ENCODE peak calls at places on chromosomes 7 and 10, in nine cellular contexts. M, G, H, Y, B, A, U, V and W are unnamed samples.

GRCh38 chr10:117137031-117137910 is 799 bp downstream of the VAX1 start:
- DNase-seq in M (no peak), G (no peak), H (peak), Y (peak), B (peak), A (peak), U (peak), V (no peak), W (peak)

GRCh38 chr7:152403726-152404125 is 32.1 kb downstream of the KMT2C start:
- DNase-seq in M (no peak), G (no peak), H (no peak), Y (no peak), B (no peak), A (peak), U (no peak), V (no peak), W (no peak)

GRCh38 chr10:77901743-77902142 is 24.8 kb downstream of the DLG5 start:
- DNase-seq in M (no peak), G (no peak), H (no peak), Y (no peak), B (no peak), A (no peak), U (no peak), V (no peak), W (no peak)

GRCh38 chr10:72107325-72108003 is 19.1 kb upstream of the SPOCK2 start:
- DNase-seq in M (no peak), G (no peak), H (no peak), Y (peak), B (peak), A (no peak), U (no peak), V (no peak), W (peak)

GRCh38 chr10:1432161-1432560 is 305.2 kb downstream of the ADARB2 start:
- DNase-seq in M (no peak), G (no peak), H (no peak), Y (no peak), B (no peak), A (no peak), U (no peak), V (no peak), W (peak)

GRCh38 chr7:26151650-26151952 is 397 bp upstream of the NFE2L3 start:
- DNase-seq in M (no peak), G (no peak), H (no peak), Y (no peak), B (no peak), A (no peak), U (no peak), V (no peak), W (no peak)

GRCh38 chr7:156523447-156524048 is 117.0 kb upstream of the RNF32 start:
- DNase-seq in M (no peak), G (no peak), H (no peak), Y (no peak), B (no peak), A (no peak), U (no peak), V (no peak), W (no peak)

GRCh38 chr10:132110091-132110490 is 44.3 kb downstream of the JAKMIP3 start:
- DNase-seq in M (peak), G (no peak), H (no peak), Y (no peak), B (no peak), A (no peak), U (no peak), V (peak), W (no peak)

GRCh38 chr10:100730739-100731602 is 14.4 kb upstream of the PAX2 start:
- DNase-seq in M (peak), G (peak), H (peak), Y (peak), B (no peak), A (no peak), U (no peak), V (no peak), W (peak)

GRCh38 chr10:50846753-50847152 is 38.7 kb downstream of the A1CF start:
- DNase-seq in M (no peak), G (no peak), H (peak), Y (no peak), B (peak), A (no peak), U (no peak), V (no peak), W (no peak)

GRCh38 chr10:74862625-74863024 is 36.2 kb downstream of the KAT6B start:
- DNase-seq in M (no peak), G (no peak), H (no peak), Y (no peak), B (no peak), A (no peak), U (no peak), V (no peak), W (no peak)

GRCh38 chr10:30702860-30703259 is 73.3 kb upstream of the LYZL2 start:
- DNase-seq in M (no peak), G (no peak), H (no peak), Y (no peak), B (no peak), A (no peak), U (no peak), V (no peak), W (no peak)

GRCh38 chr7:30524545-30524944 is 19.9 kb upstream of the GGCT start:
- DNase-seq in M (no peak), G (no peak), H (no peak), Y (no peak), B (no peak), A (no peak), U (no peak), V (no peak), W (peak)

GRCh38 chr7:135718219-135718618 is 9.8 kb downstream of the SLC13A4 start:
- DNase-seq in M (no peak), G (no peak), H (no peak), Y (no peak), B (no peak), A (no peak), U (no peak), V (no peak), W (no peak)

GRCh38 chr7:26369519-26370385 is 78.1 kb downstream of the SNX10 start:
- DNase-seq in M (no peak), G (no peak), H (peak), Y (peak), B (peak), A (peak), U (no peak), V (no peak), W (peak)

GRCh38 chr7:21355406-21355874 is 72.4 kb upstream of the SP4 start:
- DNase-seq in M (no peak), G (peak), H (no peak), Y (no peak), B (no peak), A (no peak), U (no peak), V (no peak), W (peak)

GRCh38 chr7:143931739-143932138 is 3.3 kb upstream of the OR2F2 start:
- DNase-seq in M (no peak), G (no peak), H (no peak), Y (no peak), B (no peak), A (no peak), U (no peak), V (no peak), W (no peak)

GRCh38 chr10:6621536-6621935 is 41.5 kb upstream of the PRKCQ start:
- DNase-seq in M (no peak), G (no peak), H (no peak), Y (no peak), B (peak), A (no peak), U (no peak), V (no peak), W (no peak)

GRCh38 chr7:155804897-155805825 is 7.1 kb downstream of the SHH start:
- DNase-seq in M (peak), G (no peak), H (peak), Y (peak), B (peak), A (peak), U (peak), V (no peak), W (no peak)

GRCh38 chr7:5417106-5418071 is 6.2 kb downstream of the TNRC18 start:
- DNase-seq in M (peak), G (no peak), H (peak), Y (no peak), B (no peak), A (no peak), U (no peak), V (no peak), W (no peak)

GRCh38 chr7:155874010-155874409 is 61.7 kb upstream of the SHH start:
- DNase-seq in M (no peak), G (no peak), H (no peak), Y (no peak), B (no peak), A (no peak), U (no peak), V (no peak), W (no peak)

GRCh38 chr10:48257407-48257961 is 17.0 kb downstream of the FRMPD2 start:
- DNase-seq in M (no peak), G (no peak), H (no peak), Y (no peak), B (no peak), A (no peak), U (no peak), V (no peak), W (no peak)

GRCh38 chr10:104479906-104480579 is 126.4 kb downstream of the CFAP58 start:
- DNase-seq in M (no peak), G (no peak), H (no peak), Y (no peak), B (no peak), A (no peak), U (no peak), V (no peak), W (no peak)

GRCh38 chr10:68501691-68502090 is 25.6 kb downstream of the SLC25A16 start:
- DNase-seq in M (no peak), G (no peak), H (no peak), Y (no peak), B (no peak), A (no peak), U (no peak), V (no peak), W (no peak)

GRCh38 chr7:12729112-12729511 is 41.7 kb downstream of the ARL4A start:
- DNase-seq in M (peak), G (no peak), H (peak), Y (no peak), B (peak), A (peak), U (no peak), V (peak), W (peak)

GRCh38 chr7:73988197-73988596 is 39.8 kb upstream of the ELN start:
- DNase-seq in M (no peak), G (no peak), H (no peak), Y (no peak), B (no peak), A (no peak), U (peak), V (peak), W (no peak)

GRCh38 chr7:43449577-43449976 is 133.3 kb upstream of the STK17A start:
- DNase-seq in M (no peak), G (no peak), H (no peak), Y (no peak), B (no peak), A (no peak), U (no peak), V (no peak), W (no peak)

GRCh38 chr10:33155720-33156638 is 178.5 kb downstream of the NRP1 start:
- DNase-seq in M (no peak), G (no peak), H (peak), Y (peak), B (peak), A (no peak), U (no peak), V (no peak), W (peak)

GRCh38 chr10:126935263-126935946 is 30.2 kb downstream of the DOCK1 start:
- DNase-seq in M (no peak), G (no peak), H (no peak), Y (no peak), B (no peak), A (peak), U (no peak), V (no peak), W (no peak)

GRCh38 chr10:47346572-47347302 is 1.4 kb upstream of the RBP3 start:
- DNase-seq in M (peak), G (no peak), H (no peak), Y (no peak), B (peak), A (no peak), U (no peak), V (no peak), W (peak)

GRCh38 chr7:1981201-1981877 is 251.4 kb downstream of the MAD1L1 start:
- DNase-seq in M (peak), G (no peak), H (no peak), Y (no peak), B (no peak), A (no peak), U (no peak), V (no peak), W (no peak)

GRCh38 chr7:1981878-1982230 is 250.9 kb downstream of the MAD1L1 start:
- DNase-seq in M (no peak), G (no peak), H (no peak), Y (no peak), B (no peak), A (no peak), U (no peak), V (no peak), W (no peak)

GRCh38 chr7:1977876-1978441 is 254.8 kb downstream of the MAD1L1 start:
- DNase-seq in M (peak), G (no peak), H (no peak), Y (no peak), B (no peak), A (no peak), U (no peak), V (no peak), W (no peak)

GRCh38 chr7:1978656-1979590 is 253.8 kb downstream of the MAD1L1 start:
- DNase-seq in M (peak), G (no peak), H (no peak), Y (no peak), B (no peak), A (no peak), U (no peak), V (no peak), W (no peak)

GRCh38 chr7:1979591-1980560 is 252.9 kb downstream of the MAD1L1 start:
- DNase-seq in M (peak), G (no peak), H (peak), Y (no peak), B (peak), A (no peak), U (no peak), V (no peak), W (no peak)
- H3K27ac ChIP-seq in M (no peak), G (no peak), H (no peak), Y (no peak), B (peak), A (no peak), U (no peak), V (no peak), W (no peak)

GRCh38 chr7:88328787-88329186 is 22.1 kb upstream of the STEAP4 start:
- DNase-seq in M (no peak), G (no peak), H (no peak), Y (no peak), B (no peak), A (no peak), U (no peak), V (no peak), W (no peak)
- H3K27ac ChIP-seq in M (no peak), G (no peak), H (no peak), Y (no peak), B (no peak), A (no peak), U (no peak), V (peak), W (no peak)

DNA sequence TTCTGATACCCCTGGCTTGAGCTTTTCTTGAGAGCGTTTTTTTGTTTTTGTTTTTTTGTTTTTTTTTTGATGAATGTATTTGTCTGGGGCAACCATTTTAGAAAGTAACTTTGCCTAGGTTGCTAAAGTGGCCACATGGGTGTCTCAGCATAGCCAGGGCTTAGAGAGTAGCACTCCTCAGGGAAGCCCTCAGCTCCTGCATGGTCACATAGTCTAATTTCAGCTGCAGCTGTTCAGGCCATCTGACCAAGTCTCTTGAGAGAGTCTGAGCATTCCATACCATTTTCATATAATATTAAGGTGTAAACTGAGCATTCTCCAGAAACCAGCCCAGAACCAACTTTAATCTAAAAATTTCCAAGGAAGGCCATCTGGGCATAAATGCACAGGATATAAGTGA is 186.4 kb downstream of the NPSR1 start:
- DNase-seq in M (no peak), G (no peak), H (no peak), Y (no peak), B (no peak), A (no peak), U (no peak), V (no peak), W (no peak)
- H3K27ac ChIP-seq in M (no peak), G (no peak), H (no peak), Y (no peak), B (no peak), A (no peak), U (no peak), V (no peak), W (no peak)

GRCh38 chr7:158564648-158565005 is 23.0 kb downstream of the PTPRN2 start:
- DNase-seq in M (no peak), G (no peak), H (no peak), Y (no peak), B (no peak), A (no peak), U (no peak), V (no peak), W (no peak)

GRCh38 chr7:158569858-158570239 is 17.8 kb downstream of the PTPRN2 start:
- DNase-seq in M (no peak), G (no peak), H (peak), Y (no peak), B (no peak), A (no peak), U (no peak), V (no peak), W (no peak)

GRCh38 chr7:158563911-158564647 is 23.5 kb downstream of the PTPRN2 start:
- DNase-seq in M (no peak), G (no peak), H (no peak), Y (no peak), B (no peak), A (no peak), U (no peak), V (no peak), W (no peak)

GRCh38 chr7:158568974-158569857 is 18.4 kb downstream of the PTPRN2 start:
- DNase-seq in M (no peak), G (no peak), H (peak), Y (no peak), B (no peak), A (no peak), U (no peak), V (no peak), W (no peak)

DNA sequence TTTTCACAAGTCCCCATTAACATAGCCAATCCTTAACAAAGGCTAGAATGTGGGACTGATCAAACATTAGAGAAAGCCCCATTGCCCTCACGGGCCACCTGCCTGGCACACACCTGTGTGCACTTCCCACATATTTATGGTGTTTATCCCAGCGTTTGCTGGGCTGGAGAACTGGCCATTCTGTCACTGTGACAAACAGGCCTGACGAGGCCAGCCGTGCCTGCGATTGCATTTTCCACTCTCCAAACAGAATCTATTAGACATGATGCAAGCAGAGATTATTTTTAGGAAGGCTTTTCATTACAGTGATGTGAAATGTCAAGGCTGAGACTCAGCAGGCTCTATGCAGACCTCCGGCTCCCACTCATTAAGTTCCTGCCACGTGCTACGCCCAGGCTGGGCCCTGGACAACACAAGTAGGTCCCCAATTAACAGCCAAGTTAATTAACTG is 20.4 kb downstream of the PTPRN2 start:
- DNase-seq in M (no peak), G (no peak), H (peak), Y (no peak), B (no peak), A (no peak), U (no peak), V (no peak), W (no peak)
- H3K27ac ChIP-seq in M (no peak), G (no peak), H (peak), Y (no peak), B (no peak), A (no peak), U (no peak), V (no peak), W (no peak)

GRCh38 chr10:124952123-124952522 is 10.2 kb downstream of the ZRANB1 start:
- DNase-seq in M (no peak), G (no peak), H (no peak), Y (no peak), B (no peak), A (no peak), U (no peak), V (no peak), W (no peak)
- H3K27ac ChIP-seq in M (no peak), G (no peak), H (no peak), Y (no peak), B (no peak), A (no peak), U (no peak), V (no peak), W (no peak)

DNA sequence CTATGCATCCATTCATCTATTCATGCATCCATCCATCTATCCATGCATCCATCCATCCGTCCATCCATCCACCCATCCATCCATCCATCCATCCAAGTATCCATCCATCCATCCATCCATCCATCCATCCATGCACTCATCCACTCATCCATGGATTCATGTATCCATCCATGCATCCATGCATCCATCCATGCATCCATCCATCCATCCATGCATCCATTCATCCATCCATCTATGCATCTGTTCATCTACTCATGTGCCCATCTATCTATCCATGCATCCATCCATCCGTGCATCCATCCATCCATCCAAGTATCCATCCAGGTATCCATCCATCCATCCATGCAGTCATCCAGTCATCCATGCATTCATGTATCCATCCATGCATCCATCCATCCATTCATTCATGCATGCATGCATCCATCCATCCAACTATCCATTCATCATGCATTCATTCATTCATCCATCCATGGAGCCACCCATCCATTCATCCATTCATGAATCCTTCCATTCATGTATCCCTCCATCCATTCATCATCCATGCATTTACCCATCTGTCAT is 132.0 kb downstream of the DYNC2I1 start:
- DNase-seq in M (no peak), G (no peak), H (no peak), Y (no peak), B (no peak), A (no peak), U (no peak), V (no peak), W (no peak)
- H3K27ac ChIP-seq in M (no peak), G (no peak), H (no peak), Y (no peak), B (no peak), A (no peak), U (no peak), V (no peak), W (no peak)

DNA sequence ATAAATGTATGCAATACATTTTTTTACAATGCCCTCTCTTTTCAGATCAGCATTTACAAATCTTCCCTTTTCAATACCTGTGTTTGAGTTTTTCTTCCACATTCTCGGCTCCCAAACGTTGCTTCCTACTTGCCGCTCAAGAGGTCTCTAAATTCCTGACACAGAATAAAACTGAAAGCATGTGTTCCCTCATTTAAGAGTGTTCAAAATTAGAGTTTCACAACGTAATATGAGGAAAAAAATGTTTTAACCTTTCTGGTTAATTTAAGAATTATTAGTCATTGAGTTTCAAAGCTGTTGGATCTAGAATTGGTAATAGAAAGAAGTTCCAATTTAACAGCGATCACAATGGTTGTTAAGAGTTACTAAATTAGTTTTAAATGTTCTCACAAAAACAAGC is 100.4 kb downstream of the ARID5B start:
- DNase-seq in M (no peak), G (no peak), H (no peak), Y (no peak), B (no peak), A (no peak), U (no peak), V (no peak), W (no peak)
- H3K27ac ChIP-seq in M (no peak), G (peak), H (no peak), Y (no peak), B (no peak), A (no peak), U (no peak), V (no peak), W (no peak)